ENCODE peak calls at places on chromosome 18, in seven cellular contexts. A is left lung, Q is cardiac fibroblast, L is breast epithelium, Y is IMR-90, I is neural progenitor cell, W is AG10803. T is an unnamed sample.

GRCh38 chr18:13613591-13614317 is 112.6 kb downstream of the FAM210A start:
- DNase-seq in L (no peak), Y (no peak), A (no peak), Q (no peak), W (no peak), I (no peak), T (no peak)

GRCh38 chr18:7141287-7141686 is 23.7 kb upstream of the LAMA1 start:
- DNase-seq in A (no peak), L (no peak), Y (no peak), Q (no peak), I (no peak), W (no peak), T (no peak)

GRCh38 chr18:66271927-66272326 is 332.0 kb downstream of the CDH19 start:
- DNase-seq in Q (no peak), W (no peak), A (no peak), I (peak; percentile 87), L (no peak), Y (no peak), T (no peak)

GRCh38 chr18:28174181-28174906 is 2.6 kb downstream of the CDH2 start:
- DNase-seq in I (no peak), L (no peak), Q (no peak), Y (no peak), W (no peak), A (no peak), T (no peak)

GRCh38 chr18:69250305-69251151 is 150.2 kb upstream of the DOK6 start:
- DNase-seq in A (no peak), Q (peak; percentile 68), L (no peak), W (peak; percentile 89), I (no peak), Y (peak; percentile 55), T (peak; percentile 37)

GRCh38 chr18:59056706-59057492 is 82.8 kb upstream of the SEC11C start:
- DNase-seq in I (peak; percentile 85), L (peak; percentile 46), Q (peak; percentile 86), Y (peak; percentile 68), W (peak; percentile 54), A (peak; percentile 65), T (peak; percentile 84)

GRCh38 chr18:25883091-25883490 is 207.3 kb downstream of the SS18 start:
- DNase-seq in Y (no peak), I (no peak), L (no peak), A (no peak), Q (no peak), W (no peak), T (no peak)

GRCh38 chr18:31658670-31659573 is 25.5 kb downstream of the B4GALT6 start:
- DNase-seq in A (no peak), L (no peak), I (no peak), Q (no peak), Y (no peak), W (no peak), T (no peak)

GRCh38 chr18:31268985-31269406 is 49.0 kb upstream of the DSG1 start:
- DNase-seq in L (no peak), Y (no peak), W (no peak), I (no peak), A (no peak), Q (no peak), T (no peak)

GRCh38 chr18:43751835-43752234 is 474.5 kb upstream of the SYT4 start:
- DNase-seq in L (no peak), Y (no peak), Q (no peak), W (no peak), I (no peak), A (no peak), T (no peak)
- H3K4me3 ChIP-seq in L (no peak overlapping the region), Y (no peak overlapping the region), Q (no peak overlapping the region), W (no peak overlapping the region), I (no peak overlapping the region), A (no peak overlapping the region), T (no peak overlapping the region)

GRCh38 chr18:12046046-12046750 is 47.4 kb upstream of the ANKRD62 start:
- DNase-seq in Y (no peak), I (no peak), L (no peak), W (no peak), A (no peak), Q (no peak), T (no peak)

GRCh38 chr18:12044591-12044990 is 49.1 kb upstream of the ANKRD62 start:
- DNase-seq in Q (no peak), Y (no peak), W (no peak), L (no peak), I (no peak), A (no peak), T (no peak)

GRCh38 chr18:12048827-12049175 is 44.8 kb upstream of the ANKRD62 start:
- DNase-seq in W (peak; percentile 52), L (no peak), Q (peak; percentile 74), I (no peak), Y (peak; percentile 80), A (no peak), T (no peak)

GRCh38 chr18:12048010-12048826 is 45.4 kb upstream of the ANKRD62 start:
- DNase-seq in L (no peak), W (no peak), Y (no peak), Q (no peak), I (no peak), A (peak; percentile 31), T (no peak)

GRCh38 chr18:12046751-12047335 is 46.8 kb upstream of the ANKRD62 start:
- DNase-seq in Y (no peak), I (peak; percentile 45), Q (no peak), L (no peak), A (peak; percentile 29), W (no peak), T (no peak)
- TF ChIP-seq CTCF in Y (no peak), I (peak; percentile 41), Q (peak; percentile 21), L (no peak), A (no peak), W (no peak), T (no peak)

GRCh38 chr18:62988467-62988866 is 273.1 kb downstream of the PHLPP1 start:
- DNase-seq in L (no peak), A (no peak), W (no peak), Y (no peak), I (no peak), Q (no peak), T (no peak)

GRCh38 chr18:62986490-62986889 is 271.1 kb downstream of the PHLPP1 start:
- DNase-seq in W (no peak), I (no peak), Y (no peak), A (no peak), Q (no peak), L (no peak), T (no peak)

GRCh38 chr18:62989195-62989594 is 273.9 kb downstream of the PHLPP1 start:
- DNase-seq in Y (no peak), A (no peak), W (no peak), L (no peak), Q (no peak), I (no peak), T (no peak)

GRCh38 chr18:62987859-62988258 is 272.5 kb downstream of the PHLPP1 start:
- DNase-seq in W (no peak), Q (no peak), I (no peak), Y (no peak), A (no peak), L (no peak), T (no peak)

DNA sequence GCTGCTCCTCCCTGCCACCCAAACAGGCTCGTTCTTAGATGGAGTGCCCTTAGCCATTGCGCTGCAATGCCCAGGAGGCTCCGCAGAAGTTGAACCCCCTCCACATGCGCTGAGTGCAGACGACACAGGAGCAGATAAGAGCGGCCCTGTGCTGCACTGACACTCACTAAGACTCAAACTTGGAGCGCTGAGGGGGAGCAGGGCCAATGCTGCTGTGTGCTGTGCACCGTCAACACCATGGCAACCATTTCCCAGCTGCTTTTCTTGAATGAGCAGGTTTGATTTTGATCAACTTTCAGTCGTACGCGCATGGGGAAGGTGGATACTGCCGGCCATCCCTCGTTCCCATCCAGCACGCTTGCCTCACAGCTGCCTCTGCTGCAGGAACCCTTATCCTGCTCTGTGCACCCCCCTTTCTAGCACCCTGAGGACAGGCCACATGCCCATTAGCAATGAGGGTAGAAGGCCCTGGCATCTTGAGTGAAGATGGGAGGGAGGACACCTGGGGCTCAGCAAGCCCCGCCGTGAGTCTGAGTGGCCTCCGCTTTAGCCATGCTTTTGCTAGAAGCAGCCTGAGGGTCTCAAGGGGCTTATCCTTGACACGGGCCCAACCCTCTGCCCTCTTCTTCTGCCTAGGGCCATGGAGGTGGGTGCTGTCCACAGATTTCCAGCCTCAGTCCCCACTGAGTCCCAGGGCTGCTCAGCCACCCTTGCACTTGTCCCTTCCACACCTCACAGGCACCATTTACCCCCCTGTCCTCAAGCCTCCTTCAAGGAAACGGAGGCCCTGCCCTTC is 271.9 kb downstream of the PHLPP1 start:
- DNase-seq in I (no peak), L (no peak), W (no peak), Y (no peak), Q (no peak), A (no peak), T (no peak)
- H3K4me3 ChIP-seq in I (no peak overlapping the region), L (no peak overlapping the region), W (no peak overlapping the region), Y (no peak overlapping the region), Q (no peak overlapping the region), A (no peak overlapping the region), T (no peak overlapping the region)

DNA sequence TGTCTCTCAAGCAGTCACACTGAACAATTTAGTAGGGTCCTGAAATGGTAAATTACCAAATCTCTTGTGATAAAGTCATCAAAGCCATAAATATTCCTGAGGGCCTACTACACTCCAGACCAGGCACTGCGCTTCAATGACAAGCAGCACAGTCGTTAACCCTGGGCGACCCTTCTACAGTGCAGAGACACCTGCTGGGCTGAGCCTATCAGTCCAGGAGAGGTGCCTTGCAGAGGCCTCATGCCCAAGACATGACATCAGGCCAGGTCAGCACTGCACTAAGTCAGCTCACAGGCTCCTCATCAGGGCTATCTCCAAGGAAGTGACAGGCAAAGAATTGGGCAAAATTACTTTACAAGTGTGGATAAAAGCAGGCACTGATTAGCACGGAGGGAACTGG is 166.4 kb upstream of the EPB41L3 start:
- DNase-seq in W (no peak), Y (no peak), L (no peak), I (peak; percentile 6), A (no peak), Q (no peak), T (no peak)
- TF ChIP-seq CTCF in W (no peak), Y (no peak), L (no peak), I (no peak), A (no peak), Q (no peak), T (no peak)

GRCh38 chr18:50654658-50655550 is 95.0 kb downstream of the MAPK4 start:
- DNase-seq in A (no peak), L (no peak), Y (no peak), W (no peak), I (no peak), Q (no peak), T (no peak)
- H3K4me3 ChIP-seq in A (no peak overlapping the region), L (no peak overlapping the region), Y (no peak overlapping the region), W (no peak overlapping the region), I (no peak overlapping the region), Q (no peak overlapping the region), T (no peak overlapping the region)

GRCh38 chr18:3985664-3986063 is 469.4 kb downstream of the DLGAP1 start:
- DNase-seq in Y (peak; percentile 94), A (no peak), W (peak; percentile 57), L (no peak), Q (peak; percentile 63), I (no peak), T (no peak)
- TF ChIP-seq CTCF in Y (peak; percentile 25), A (no peak), W (no peak), L (no peak), Q (no peak), I (no peak), T (peak; percentile 3)

GRCh38 chr18:49565101-49565500 is 3.2 kb downstream of the LIPG start:
- DNase-seq in W (no peak), I (no peak), Y (no peak), Q (no peak), A (no peak), L (no peak), T (no peak)
- H3K4me3 ChIP-seq in W (no peak overlapping the region), I (no peak overlapping the region), Y (no peak overlapping the region), Q (no peak overlapping the region), A (no peak overlapping the region), L (no peak overlapping the region), T (no peak overlapping the region)

T was measured in foreskin fibroblast.